ENCODE peak calls at places on chromosomes 1 and 21, in six cellular contexts. U, D, K, V, O and J are unnamed samples.

GRCh38 chr1:154814106-154814505 is 56.0 kb downstream of the KCNN3 start:
- DNase-seq in U (no peak), D (no peak), K (no peak), V (no peak), O (no peak), J (no peak)

GRCh38 chr1:180841460-180841859 is 71.2 kb upstream of the KIAA1614 start:
- DNase-seq in U (peak; percentile 9), D (no peak), K (peak; percentile 5), V (no peak), O (no peak), J (no peak)

GRCh38 chr1:98761238-98761637 is 99.7 kb downstream of the SNX7 start:
- DNase-seq in U (no peak), D (no peak), K (peak; percentile 1), V (no peak), O (peak; percentile 22), J (no peak)

GRCh38 chr1:37391181-37391949 is 83.0 kb upstream of the ZC3H12A start:
- DNase-seq in U (peak; percentile 47), D (no peak), K (no peak), V (no peak), O (peak; percentile 66), J (peak; percentile 78)

GRCh38 chr1:20601123-20601825 is 12.4 kb downstream of the CDA start:
- DNase-seq in U (no peak), D (no peak), K (peak; percentile 69), V (no peak), O (no peak), J (no peak)

GRCh38 chr1:224486801-224487583 is 52.4 kb upstream of the WDR26 start:
- DNase-seq in U (no peak), D (no peak), K (no peak), V (no peak), O (no peak), J (no peak)

GRCh38 chr1:230332429-230333088 is 93.6 kb downstream of the PGBD5 start:
- DNase-seq in U (no peak), D (no peak), K (no peak), V (no peak), O (peak; percentile 81), J (no peak)

GRCh38 chr21:34861302-34861701 is 187.8 kb downstream of the RUNX1 start:
- DNase-seq in U (no peak), D (no peak), K (no peak), V (no peak), O (no peak), J (no peak)

GRCh38 chr1:241622708-241623107 is 17.5 kb downstream of the CHML start:
- DNase-seq in U (no peak), D (no peak), K (peak; percentile 52), V (no peak), O (no peak), J (no peak)

GRCh38 chr1:241271427-241271826 is 85.6 kb downstream of the RGS7 start:
- DNase-seq in U (no peak), D (no peak), K (no peak), V (no peak), O (peak; percentile 20), J (no peak)

GRCh38 chr1:117674521-117675400 is 68.9 kb downstream of the TENT5C start:
- DNase-seq in U (no peak), D (no peak), K (peak; percentile 64), V (no peak), O (peak; percentile 38), J (no peak)

GRCh38 chr1:3067671-3068399 is 1.2 kb upstream of the PRDM16 start:
- DNase-seq in U (no peak), D (peak; percentile 56), K (no peak), V (no peak), O (no peak), J (no peak)

GRCh38 chr1:197391303-197392226 is 123.5 kb downstream of the CRB1 start:
- DNase-seq in U (no peak), D (no peak), K (no peak), V (no peak), O (no peak), J (no peak)